ENCODE peak calls at places on chromosomes 7 and 10, in nine cellular contexts. Y is AG10803; G is A673; P is PC-3; D is mammary epithelial cell; Q is CD4-positive, alpha-beta T cell; J is astrocyte of the cerebellum; T is tibial nerve; E is testis. U is an unnamed sample.
A peak's percentile ranks its signal among the peaks of the same experiment; 100 is the strongest.

GRCh38 chr7:90594791-90595317 is 1.3 kb upstream of the CDK14 start:
- DNase-seq in D (peak; percentile 91), Y (peak; percentile 75), P (peak; percentile 90), G (peak; percentile 100), E (peak; percentile 49), J (peak; percentile 81), Q (no peak), T (peak; percentile 28), U (peak; percentile 84)

GRCh38 chr7:14125998-14126397 is 136.5 kb upstream of the ETV1 start:
- DNase-seq in P (no peak), J (no peak), D (no peak), Y (peak; percentile 7), G (no peak), T (no peak), Q (no peak), E (no peak), U (no peak)

GRCh38 chr7:78203042-78203720 is 404.6 kb downstream of the PHTF2 start:
- DNase-seq in J (no peak), E (no peak), Q (no peak), D (no peak), P (no peak), Y (no peak), G (no peak), T (no peak), U (no peak)

GRCh38 chr7:73565675-73566342 is 8.3 kb upstream of the BCL7B start:
- DNase-seq in D (no peak), G (no peak), E (no peak), Q (no peak), T (no peak), J (no peak), Y (peak; percentile 27), P (no peak), U (no peak)

GRCh38 chr7:3028071-3028766 is 15.4 kb downstream of the CARD11 start:
- DNase-seq in P (peak; percentile 71), Q (no peak), E (no peak), J (peak; percentile 1), T (no peak), G (no peak), Y (no peak), D (peak; percentile 72), U (peak; percentile 2)

GRCh38 chr7:30965372-30965771 is 1.6 kb downstream of the GHRHR start:
- DNase-seq in Y (no peak), P (peak; percentile 22), T (no peak), E (no peak), G (no peak), D (peak; percentile 11), Q (no peak), J (no peak), U (no peak)

GRCh38 chr7:131735151-131735550 is 178.7 kb upstream of the PODXL start:
- DNase-seq in T (no peak), D (no peak), P (no peak), Y (no peak), Q (no peak), J (no peak), E (peak; percentile 40), G (peak; percentile 14), U (no peak)

GRCh38 chr10:12418000-12418399 is 68.7 kb downstream of the CAMK1D start:
- DNase-seq in Y (peak; percentile 60), J (no peak), G (no peak), Q (no peak), P (no peak), D (no peak), T (peak; percentile 52), E (peak; percentile 32), U (no peak)

GRCh38 chr10:98344589-98345038 is 70.4 kb downstream of the PYROXD2 start:
- DNase-seq in P (no peak), D (no peak), T (peak; percentile 72), J (peak; percentile 65), G (no peak), Q (no peak), Y (peak; percentile 99), E (peak; percentile 23), U (peak; percentile 24)

GRCh38 chr10:102629661-102630614 is 14.3 kb upstream of the TRIM8 start:
- DNase-seq in Y (peak; percentile 91), J (peak; percentile 66), G (no peak), Q (no peak), D (peak; percentile 71), T (no peak), P (peak; percentile 85), E (no peak), U (peak; percentile 84)

GRCh38 chr10:72274213-72274729 is 547 bp downstream of the DDIT4 start:
- DNase-seq in J (no peak), T (no peak), Q (no peak), D (no peak), E (no peak), Y (no peak), P (no peak), G (no peak), U (no peak)

GRCh38 chr10:133264455-133264854 is 12.2 kb downstream of the ADAM8 start:
- DNase-seq in T (no peak), J (no peak), P (peak; percentile 15), G (no peak), Y (no peak), D (no peak), E (no peak), Q (peak; percentile 62), U (no peak)

GRCh38 chr7:69363131-69363530 is 235.1 kb upstream of the AUTS2 start:
- DNase-seq in E (no peak), G (no peak), Y (peak; percentile 54), T (no peak), J (no peak), Q (no peak), D (no peak), P (no peak), U (no peak)

GRCh38 chr7:134174797-134175261 is 47.7 kb downstream of the LRGUK start:
- DNase-seq in D (peak; percentile 91), P (peak; percentile 91), T (no peak), Y (peak; percentile 75), E (no peak), Q (no peak), J (peak; percentile 40), G (peak; percentile 32), U (peak; percentile 83)

GRCh38 chr7:71454981-71455380 is 323.0 kb downstream of the GALNT17 start:
- DNase-seq in T (no peak), J (no peak), P (no peak), Q (no peak), E (no peak), Y (no peak), G (no peak), D (no peak), U (no peak)

DNA sequence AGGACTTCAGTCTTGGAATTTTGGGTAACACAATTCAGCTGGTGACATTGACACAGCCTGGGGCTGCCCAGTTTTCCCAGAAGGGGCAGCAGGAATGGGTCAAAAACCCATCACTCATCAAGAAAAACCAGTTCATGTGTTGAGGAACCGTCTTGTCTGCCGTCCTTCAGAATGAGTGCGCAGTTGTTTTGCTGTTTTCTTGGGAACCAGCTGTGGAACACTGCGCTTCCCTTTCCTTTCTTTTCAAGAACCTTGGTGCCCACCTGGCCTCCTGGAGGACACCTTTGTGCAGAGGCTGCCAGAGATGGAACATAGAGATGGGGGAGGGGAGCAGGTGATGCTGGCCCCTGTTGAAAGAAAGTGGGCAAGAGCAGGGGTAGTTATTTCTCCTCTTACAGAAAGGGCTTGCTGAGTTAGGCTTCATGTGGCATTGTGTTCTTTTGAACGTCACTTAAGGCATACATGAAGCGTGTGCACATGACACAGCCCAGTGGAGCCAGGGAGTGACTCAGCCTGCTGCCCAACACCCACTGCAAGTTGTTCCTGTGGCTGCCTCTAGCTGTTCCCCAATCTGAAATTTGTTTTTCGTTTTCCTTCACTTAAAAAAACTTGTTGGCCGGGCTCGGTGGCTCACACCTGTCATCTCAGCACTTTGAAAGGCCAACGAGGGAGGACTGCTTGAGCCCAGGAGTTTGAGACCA is 87.4 kb upstream of the TNS3 start:
- DNase-seq in D (peak; percentile 65), G (peak; percentile 17), Q (no peak), T (peak; percentile 46), E (peak; percentile 48), P (peak; percentile 92), Y (peak; percentile 90), J (peak; percentile 80), U (peak; percentile 93)
- TF ChIP-seq CTCF in D (no peak), G (no peak), Q (no peak), T (no peak), E (no peak), P (no peak), Y (no peak), J (no peak), U (peak; percentile 11)

GRCh38 chr7:38453826-38454225 is 177.3 kb downstream of the AMPH start:
- DNase-seq in G (no peak), E (no peak), D (no peak), T (no peak), Y (no peak), Q (no peak), P (no peak), J (no peak), U (no peak)

GRCh38 chr7:38453187-38453586 is 178.0 kb downstream of the AMPH start:
- DNase-seq in Q (no peak), J (no peak), Y (peak; percentile 34), D (no peak), T (no peak), P (no peak), E (no peak), G (no peak), U (no peak)

GRCh38 chr7:38452615-38453014 is 178.6 kb downstream of the AMPH start:
- DNase-seq in T (no peak), P (no peak), Y (peak; percentile 88), D (no peak), E (no peak), G (no peak), Q (no peak), J (no peak), U (peak; percentile 6)

GRCh38 chr7:38448842-38449241 is 175.4 kb upstream of the TARP start:
- DNase-seq in E (no peak), Q (no peak), Y (no peak), G (no peak), D (no peak), P (no peak), T (no peak), J (no peak), U (peak; percentile 20)

DNA sequence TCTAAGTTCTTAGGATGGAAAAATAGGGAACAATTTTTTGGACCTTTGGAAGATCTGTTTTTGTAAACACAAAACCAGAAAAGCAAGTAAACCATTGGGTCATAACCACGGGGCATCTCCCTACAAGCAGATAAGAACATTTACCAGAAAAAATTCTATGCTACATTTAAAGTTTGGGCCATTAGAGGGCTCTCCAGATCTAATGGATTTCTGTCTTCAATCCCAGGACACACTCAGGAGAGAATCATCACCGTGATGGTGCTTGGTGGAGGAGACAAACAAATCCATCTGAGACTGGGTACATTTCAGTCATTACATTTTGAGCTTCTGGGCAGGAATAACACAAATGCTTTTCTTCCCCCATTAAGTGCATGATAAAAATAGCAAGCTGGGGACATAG is 178.4 kb upstream of the TARP start:
- DNase-seq in T (no peak), Q (no peak), G (peak; percentile 32), E (no peak), P (peak; percentile 62), Y (peak; percentile 72), D (peak; percentile 4), J (peak; percentile 31), U (peak; percentile 50)
- TF ChIP-seq CTCF in T (peak; percentile 18), Q (no peak), G (peak; percentile 39), E (no peak), P (peak; percentile 57), Y (peak; percentile 61), D (no peak), J (peak; percentile 56), U (peak; percentile 66)

GRCh38 chr10:125217986-125218675 is 57.8 kb upstream of the CTBP2 start:
- DNase-seq in P (peak; percentile 60), E (no peak), J (no peak), G (no peak), D (no peak), T (no peak), Y (peak; percentile 44), Q (no peak), U (peak; percentile 23)
- TF ChIP-seq CTCF in P (peak; percentile 25), E (no peak), J (no peak), G (no peak), D (no peak), T (no peak), Y (peak; percentile 22), Q (no peak), U (peak; percentile 10)

GRCh38 chr10:52653510-52653909 is 119.1 kb downstream of the MBL2 start:
- DNase-seq in P (peak; percentile 50), T (no peak), J (no peak), E (peak; percentile 50), D (no peak), Y (peak; percentile 13), Q (no peak), G (no peak), U (no peak)
- TF ChIP-seq CTCF in P (peak; percentile 38), T (no peak), J (no peak), E (no peak), D (no peak), Y (peak; percentile 33), Q (no peak), G (no peak), U (peak; percentile 21)